ENCODE peak calls at places on chromosomes 1 and 21, in ten cellular contexts. One of them, this sample, is unnamed.

GRCh38 chr21:46126321-46127238 is 28.7 kb downstream of the COL6A2 start:
- DNase-seq in G401: no peak
- DNase-seq in stimulated activated CD4-positive, alpha-beta T cell treated with anti-CD3 and anti-CD28 coated beads, Interleukin-2, amount 100 ng/mL, for 48 hours: no peak
- DNase-seq in amniotic epithelial cell: no peak
- DNase-seq in fibroblast of mammary gland: peak
- DNase-seq in posterior cingulate gyrus: peak
- DNase-seq in hepatocyte: no peak
- DNase-seq in endothelial cell: peak
- DNase-seq in occipital lobe: no peak
- DNase-seq in fibroblast of the aortic adventitia: no peak
- DNase-seq in this sample: no peak

GRCh38 chr1:67559222-67559700 is 125.7 kb upstream of the GADD45A start:
- DNase-seq in endothelial cell: no peak
- DNase-seq in stimulated activated CD4-positive, alpha-beta T cell treated with anti-CD3 and anti-CD28 coated beads, Interleukin-2, amount 100 ng/mL, for 48 hours: no peak
- DNase-seq in posterior cingulate gyrus: peak
- DNase-seq in hepatocyte: no peak
- DNase-seq in occipital lobe: peak
- DNase-seq in fibroblast of mammary gland: peak
- DNase-seq in amniotic epithelial cell: no peak
- DNase-seq in G401: no peak
- DNase-seq in fibroblast of the aortic adventitia: peak
- DNase-seq in this sample: no peak

GRCh38 chr1:205275133-205275532 is 46.4 kb downstream of the NUAK2 start:
- DNase-seq in fibroblast of mammary gland: no peak
- DNase-seq in endothelial cell: no peak
- DNase-seq in G401: peak
- DNase-seq in hepatocyte: no peak
- DNase-seq in fibroblast of the aortic adventitia: no peak
- DNase-seq in occipital lobe: no peak
- DNase-seq in posterior cingulate gyrus: no peak
- DNase-seq in stimulated activated CD4-positive, alpha-beta T cell treated with anti-CD3 and anti-CD28 coated beads, Interleukin-2, amount 100 ng/mL, for 48 hours: no peak
- DNase-seq in amniotic epithelial cell: no peak
- DNase-seq in this sample: no peak

GRCh38 chr1:90964444-90965035 is 57.3 kb downstream of the ZNF644 start:
- DNase-seq in G401: peak
- DNase-seq in fibroblast of mammary gland: peak
- DNase-seq in endothelial cell: no peak
- DNase-seq in occipital lobe: no peak
- DNase-seq in stimulated activated CD4-positive, alpha-beta T cell treated with anti-CD3 and anti-CD28 coated beads, Interleukin-2, amount 100 ng/mL, for 48 hours: no peak
- DNase-seq in fibroblast of the aortic adventitia: peak
- DNase-seq in posterior cingulate gyrus: no peak
- DNase-seq in hepatocyte: peak
- DNase-seq in amniotic epithelial cell: peak
- DNase-seq in this sample: no peak

GRCh38 chr1:210655511-210655910 is 326.8 kb downstream of the HHAT start:
- DNase-seq in G401: no peak
- DNase-seq in hepatocyte: no peak
- DNase-seq in occipital lobe: no peak
- DNase-seq in amniotic epithelial cell: no peak
- DNase-seq in posterior cingulate gyrus: no peak
- DNase-seq in endothelial cell: no peak
- DNase-seq in fibroblast of mammary gland: no peak
- DNase-seq in stimulated activated CD4-positive, alpha-beta T cell treated with anti-CD3 and anti-CD28 coated beads, Interleukin-2, amount 100 ng/mL, for 48 hours: no peak
- DNase-seq in fibroblast of the aortic adventitia: no peak
- DNase-seq in this sample: no peak

GRCh38 chr1:13817906-13818305 is 117.9 kb downstream of the PRDM2 start:
- DNase-seq in amniotic epithelial cell: no peak
- DNase-seq in G401: no peak
- DNase-seq in fibroblast of the aortic adventitia: no peak
- DNase-seq in endothelial cell: no peak
- DNase-seq in fibroblast of mammary gland: no peak
- DNase-seq in stimulated activated CD4-positive, alpha-beta T cell treated with anti-CD3 and anti-CD28 coated beads, Interleukin-2, amount 100 ng/mL, for 48 hours: no peak
- DNase-seq in occipital lobe: no peak
- DNase-seq in hepatocyte: no peak
- DNase-seq in posterior cingulate gyrus: peak
- DNase-seq in this sample: no peak

GRCh38 chr21:44059710-44060109 is 47.5 kb upstream of the PWP2 start:
- DNase-seq in fibroblast of the aortic adventitia: no peak
- DNase-seq in hepatocyte: no peak
- DNase-seq in posterior cingulate gyrus: no peak
- DNase-seq in amniotic epithelial cell: no peak
- DNase-seq in stimulated activated CD4-positive, alpha-beta T cell treated with anti-CD3 and anti-CD28 coated beads, Interleukin-2, amount 100 ng/mL, for 48 hours: no peak
- DNase-seq in G401: peak
- DNase-seq in occipital lobe: no peak
- DNase-seq in fibroblast of mammary gland: no peak
- DNase-seq in endothelial cell: no peak
- DNase-seq in this sample: no peak

GRCh38 chr1:113943028-113943811 is 14.1 kb downstream of the HIPK1 start:
- DNase-seq in fibroblast of mammary gland: peak
- DNase-seq in fibroblast of the aortic adventitia: peak
- DNase-seq in occipital lobe: no peak
- DNase-seq in endothelial cell: no peak
- DNase-seq in amniotic epithelial cell: peak
- DNase-seq in stimulated activated CD4-positive, alpha-beta T cell treated with anti-CD3 and anti-CD28 coated beads, Interleukin-2, amount 100 ng/mL, for 48 hours: no peak
- DNase-seq in hepatocyte: no peak
- DNase-seq in posterior cingulate gyrus: no peak
- DNase-seq in G401: no peak
- DNase-seq in this sample: no peak